ENCODE peak calls at places on chromosomes 4 and X, in six cellular contexts. Q is iPS DF 19.7; Z is GM19239; R is Kasumi-1; P is activated CD8-positive, alpha-beta T cell treated with anti-CD3 and anti-CD28 coated beads for 36 hours; E is endothelial cell. G is an unnamed sample.
A peak's percentile ranks its signal among the peaks of the same experiment; 100 is the strongest.

GRCh38 chr4:154630307-154630706 is 17.9 kb upstream of the FGG start:
- DNase-seq in Z (no peak), P (no peak), Q (no peak), R (no peak), E (no peak), G (no peak)

GRCh38 chr4:158930573-158930972 is 161.7 kb downstream of the FNIP2 start:
- DNase-seq in E (no peak), Z (no peak), R (no peak), P (no peak), Q (no peak), G (no peak)

GRCh38 chr4:88610771-88611170 is 18.5 kb downstream of the HERC3 start:
- DNase-seq in E (no peak), P (no peak), Q (no peak), Z (no peak), R (no peak), G (no peak)

GRCh38 chrX:72714471-72714916 is 388 bp upstream of the PHKA1 start:
- DNase-seq in P (peak; percentile 2), R (peak; percentile 55), Q (peak; percentile 12), E (peak; percentile 36), Z (no peak), G (peak; percentile 18)

GRCh38 chrX:12319955-12320354 is 181.7 kb downstream of the FRMPD4 start:
- DNase-seq in Q (no peak), Z (no peak), P (no peak), E (no peak), R (no peak), G (no peak)

GRCh38 chr4:14824189-14824588 is 178.1 kb upstream of the CPEB2 start:
- DNase-seq in E (no peak), Q (no peak), Z (no peak), P (no peak), R (no peak), G (no peak)

GRCh38 chrX:25034889-25035288 is 19.1 kb upstream of the ARX start:
- DNase-seq in Z (no peak), Q (no peak), E (no peak), R (no peak), P (no peak), G (no peak)

GRCh38 chr4:98421106-98421505 is 159.9 kb downstream of the RAP1GDS1 start:
- DNase-seq in Q (no peak), R (no peak), P (no peak), Z (no peak), E (no peak), G (no peak)

GRCh38 chr4:101238706-101239105 is 108.6 kb downstream of the PPP3CA start:
- DNase-seq in E (no peak), R (no peak), Q (no peak), P (no peak), Z (no peak), G (no peak)

GRCh38 chr4:64617813-64618212 is 208.6 kb upstream of the TECRL start:
- DNase-seq in Q (no peak), Z (no peak), R (peak; percentile 47), P (no peak), E (no peak), G (no peak)

G was measured in iPS DF 6.9.